ENCODE peak calls at places on chromosomes 13 and 19, in five cellular contexts. C, N, Y, L and G are unnamed samples.
A peak's percentile ranks its signal among the peaks of the same experiment; 100 is the strongest.

GRCh38 chr19:30558793-30559192 is 186.6 kb downstream of the ZNF536 start:
- DNase-seq in C (no peak), N (no peak), Y (no peak), L (no peak), G (no peak)

GRCh38 chr19:6735181-6735891 is 2.0 kb downstream of the GPR108 start:
- DNase-seq in C (no peak), N (no peak), Y (no peak), L (no peak), G (no peak)

GRCh38 chr19:51079486-51080110 is 3.1 kb downstream of the KLK14 start:
- DNase-seq in C (no peak), N (no peak), Y (no peak), L (no peak), G (no peak)

GRCh38 chr13:52695856-52696255 is 43.2 kb downstream of the SUGT1 start:
- DNase-seq in C (no peak), N (peak; percentile 16), Y (no peak), L (no peak), G (peak; percentile 15)

GRCh38 chr13:51262501-51263211 is 40.5 kb downstream of the FAM124A start:
- DNase-seq in C (no peak), N (no peak), Y (no peak), L (peak; percentile 22), G (no peak)

GRCh38 chr13:82698941-82699340 is 1183.3 kb downstream of the SLITRK1 start:
- DNase-seq in C (no peak), N (no peak), Y (no peak), L (no peak), G (no peak)

GRCh38 chr13:39461685-39462266 is 141.2 kb downstream of the LHFPL6 start:
- DNase-seq in C (no peak), N (no peak), Y (no peak), L (no peak), G (no peak)

GRCh38 chr13:34864650-34865049 is 77.4 kb upstream of the NBEA start:
- DNase-seq in C (no peak), N (no peak), Y (no peak), L (no peak), G (no peak)

GRCh38 chr13:71798723-71799122 is 68.3 kb downstream of the DACH1 start:
- DNase-seq in C (no peak), N (no peak), Y (no peak), L (no peak), G (no peak)

GRCh38 chr19:23527797-23528196 is 132.5 kb upstream of the ZNF91 start:
- DNase-seq in C (no peak), N (peak; percentile 22), Y (no peak), L (no peak), G (no peak)

GRCh38 chr19:39247701-39248664 is 673 bp downstream of the IFNL4 start:
- DNase-seq in C (no peak), N (no peak), Y (no peak), L (no peak), G (no peak)

GRCh38 chr19:15722956-15723355 is 4.9 kb upstream of the OR10H2 start:
- DNase-seq in C (no peak), N (no peak), Y (no peak), L (no peak), G (no peak)

GRCh38 chr13:21034602-21035190 is 26.7 kb downstream of the LATS2 start:
- DNase-seq in C (no peak), N (no peak), Y (no peak), L (no peak), G (peak; percentile 55)

GRCh38 chr13:46639033-46639981 is 86.3 kb downstream of the LRCH1 start:
- DNase-seq in C (no peak), N (no peak), Y (no peak), L (no peak), G (peak; percentile 29)

GRCh38 chr13:44232729-44233128 is 140.9 kb upstream of the SERP2 start:
- DNase-seq in C (no peak), N (no peak), Y (no peak), L (no peak), G (no peak)

GRCh38 chr19:33193864-33194362 is at the start of gene LRP3:
- DNase-seq in C (peak; percentile 55), N (no peak), Y (peak; percentile 38), L (peak; percentile 69), G (no peak)

GRCh38 chr19:7920520-7921301 is 573 bp downstream of the SNAPC2 start:
- DNase-seq in C (peak; percentile 96), N (peak; percentile 95), Y (peak; percentile 100), L (peak; percentile 98), G (peak; percentile 98)

GRCh38 chr19:3404324-3405260 is 38.2 kb downstream of the NFIC start:
- DNase-seq in C (no peak), N (peak; percentile 88), Y (peak; percentile 86), L (no peak), G (no peak)

GRCh38 chr19:4390017-4390861 is 10.1 kb downstream of the SH3GL1 start:
- DNase-seq in C (no peak), N (peak; percentile 13), Y (no peak), L (peak; percentile 41), G (no peak)

GRCh38 chr19:35501684-35502083 is 11.4 kb upstream of the KRTDAP start:
- DNase-seq in C (no peak), N (no peak), Y (no peak), L (no peak), G (no peak)

GRCh38 chr19:39363909-39364457 is 21.8 kb downstream of the SAMD4B start:
- DNase-seq in C (no peak), N (no peak), Y (no peak), L (no peak), G (no peak)

GRCh38 chr13:67228909-67229308 is 1.2 kb downstream of the PCDH9 start:
- DNase-seq in C (no peak), N (no peak), Y (no peak), L (no peak), G (no peak)

GRCh38 chr19:51821921-51822716 is 27.2 kb downstream of the FPR3 start:
- DNase-seq in C (no peak), N (no peak), Y (no peak), L (no peak), G (no peak)

GRCh38 chr19:28984315-28984714 is 228.6 kb downstream of the UQCRFS1 start:
- DNase-seq in C (no peak), N (no peak), Y (no peak), L (no peak), G (no peak)

GRCh38 chr13:107678075-107678689 is 537.2 kb downstream of the LIG4 start:
- DNase-seq in C (no peak), N (no peak), Y (no peak), L (peak; percentile 91), G (no peak)
- TF ChIP-seq CTCF in C (no peak), N (no peak), Y (peak; percentile 28), L (peak; percentile 94), G (no peak)

DNA sequence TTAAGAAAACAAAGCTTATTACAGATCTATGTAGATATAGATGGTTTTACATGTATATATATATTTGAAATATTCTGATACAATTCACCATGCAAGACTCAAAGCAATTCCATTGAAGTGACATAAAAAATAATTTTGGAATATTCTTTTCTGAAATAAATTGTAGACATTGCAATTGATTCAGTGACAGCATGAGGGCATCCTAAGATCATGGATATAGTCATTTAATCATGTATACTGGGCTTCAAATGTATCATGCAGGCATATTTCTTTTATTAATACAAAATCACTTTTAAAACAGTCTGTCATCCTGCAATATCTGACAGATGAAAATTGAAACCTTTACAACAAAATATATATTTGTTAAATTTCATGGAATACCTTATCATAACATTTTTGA is 286.7 kb upstream of the SLITRK6 start:
- DNase-seq in C (peak; percentile 3), N (no peak), Y (no peak), L (no peak), G (no peak)
- TF ChIP-seq CTCF in C (peak; percentile 35), N (no peak), Y (no peak), L (no peak), G (no peak)

GRCh38 chr19:46574533-46574932 is 26.6 kb upstream of the CALM3 start:
- DNase-seq in C (no peak), N (no peak), Y (no peak), L (peak; percentile 71), G (no peak)
- TF ChIP-seq CTCF in C (no peak), N (no peak), Y (no peak), L (no peak), G (no peak)

GRCh38 chr19:17803264-17803896 is 8.4 kb downstream of the B3GNT3 start:
- DNase-seq in C (no peak), N (no peak), Y (no peak), L (no peak), G (no peak)
- TF ChIP-seq CTCF in C (no peak), N (no peak), Y (no peak), L (no peak), G (no peak)

GRCh38 chr19:20558571-20558970 is 7.0 kb downstream of the ZNF737 start:
- DNase-seq in C (no peak), N (no peak), Y (no peak), L (no peak), G (no peak)

DNA sequence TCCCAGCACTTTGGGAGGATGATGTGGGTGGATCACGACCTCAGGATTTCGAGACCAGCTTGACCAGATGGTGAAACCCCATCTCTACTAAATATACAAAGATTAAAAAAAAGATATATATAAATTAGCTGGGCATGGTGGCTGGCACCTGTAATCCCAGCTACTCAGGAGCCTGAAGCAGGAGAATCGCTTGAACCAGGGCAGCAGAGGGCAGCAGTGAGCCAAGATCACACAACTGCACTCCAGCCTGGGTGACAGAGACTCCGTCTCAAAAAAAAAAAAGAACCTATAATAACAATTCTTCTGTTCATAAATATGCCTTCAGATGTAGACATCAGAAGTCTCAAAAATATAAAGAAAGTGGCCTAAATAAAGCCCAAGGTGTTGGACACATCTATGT is 7.6 kb downstream of the ZNF737 start:
- DNase-seq in C (no peak), N (no peak), Y (no peak), L (peak; percentile 50), G (no peak)
- TF ChIP-seq CTCF in C (no peak), N (peak; percentile 29), Y (no peak), L (peak; percentile 49), G (no peak)

GRCh38 chr13:41428155-41428554 is 29.2 kb upstream of the RGCC start:
- DNase-seq in C (no peak), N (no peak), Y (no peak), L (no peak), G (peak; percentile 30)
- TF ChIP-seq CTCF in C (peak; percentile 36), N (peak; percentile 37), Y (no peak), L (no peak), G (no peak)

DNA sequence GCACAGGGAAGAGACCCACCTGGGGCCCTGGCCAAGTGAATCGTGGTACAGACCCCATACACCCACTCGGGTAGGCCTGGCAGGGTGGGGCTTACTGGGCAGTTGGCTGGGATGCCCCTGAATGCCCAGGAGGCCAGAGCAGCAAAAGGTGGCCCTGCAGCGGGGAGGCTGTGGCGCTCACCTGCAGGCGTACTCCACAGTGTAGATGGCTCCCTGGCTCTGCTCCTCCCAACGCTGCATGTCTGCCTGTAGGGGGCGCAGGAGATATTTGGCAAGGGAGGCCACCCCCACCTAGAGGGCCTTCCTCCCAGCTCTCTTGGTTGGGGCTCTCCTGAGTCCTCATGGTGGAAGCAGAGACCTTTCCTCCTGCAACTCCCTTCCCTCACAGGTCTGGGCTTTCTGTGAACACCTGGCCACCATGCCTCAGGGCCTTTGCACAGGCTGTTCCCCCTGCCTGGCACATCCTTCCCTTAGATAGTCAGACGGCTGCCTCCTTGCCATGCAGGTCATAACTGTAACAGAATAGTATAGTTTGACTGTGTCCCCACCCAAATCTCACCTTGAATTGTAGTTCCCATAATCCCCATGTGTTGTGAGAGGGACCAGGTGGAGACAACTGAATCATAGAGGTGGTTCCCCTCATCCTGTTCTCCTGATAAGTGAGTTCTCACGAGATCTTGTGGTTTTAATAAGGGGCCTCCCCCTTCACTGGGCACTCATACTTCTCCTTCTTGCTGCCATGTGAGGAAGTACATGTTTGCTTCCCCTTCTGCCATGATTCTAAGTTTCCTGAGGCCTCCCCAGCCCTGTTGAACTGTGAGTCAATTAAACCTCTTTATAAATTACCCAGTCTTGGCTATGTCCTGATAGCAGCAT is 5.9 kb downstream of the BORCS8 start:
- DNase-seq in C (peak; percentile 61), N (peak; percentile 31), Y (no peak), L (peak; percentile 88), G (peak; percentile 62)
- TF ChIP-seq CTCF in C (peak; percentile 46), N (peak; percentile 89), Y (peak; percentile 23), L (peak; percentile 95), G (peak; percentile 35)

GRCh38 chr13:37138169-37138568 is 32.7 kb upstream of the CSNK1A1L start:
- DNase-seq in C (peak; percentile 4), N (no peak), Y (no peak), L (no peak), G (no peak)
- TF ChIP-seq CTCF in C (no peak), N (peak; percentile 60), Y (no peak), L (peak; percentile 24), G (no peak)